ENCODE peak calls at places on chromosomes 11 and 22, in ten cellular contexts. One of them, this sample, is unnamed.

GRCh38 chr11:26243426-26243825 is 88.5 kb upstream of the ANO3 start:
- DNase-seq in AG04450: no peak
- DNase-seq in SK-N-SH: no peak
- DNase-seq in vagina: no peak
- DNase-seq in A549: no peak
- DNase-seq in kidney: no peak
- DNase-seq in brain microvascular endothelial cell: no peak
- DNase-seq in right atrium auricular region: no peak
- DNase-seq in IMR-90: peak
- DNase-seq in naive thymus-derived CD4-positive, alpha-beta T cell: no peak
- DNase-seq in this sample: no peak

GRCh38 chr11:66221726-66222236 is 46.7 kb upstream of the RAB1B start:
- DNase-seq in AG04450: no peak
- DNase-seq in SK-N-SH: no peak
- DNase-seq in vagina: peak
- DNase-seq in A549: peak
- DNase-seq in kidney: no peak
- DNase-seq in brain microvascular endothelial cell: no peak
- DNase-seq in right atrium auricular region: no peak
- DNase-seq in IMR-90: peak
- DNase-seq in naive thymus-derived CD4-positive, alpha-beta T cell: no peak
- DNase-seq in this sample: no peak

GRCh38 chr11:15941206-15941770 is 415.1 kb downstream of the SOX6 start:
- DNase-seq in AG04450: no peak
- DNase-seq in SK-N-SH: peak
- DNase-seq in vagina: peak
- DNase-seq in A549: no peak
- DNase-seq in kidney: no peak
- DNase-seq in brain microvascular endothelial cell: no peak
- DNase-seq in right atrium auricular region: no peak
- DNase-seq in IMR-90: no peak
- DNase-seq in naive thymus-derived CD4-positive, alpha-beta T cell: no peak
- DNase-seq in this sample: peak

GRCh38 chr11:47373876-47374820 is 4.2 kb downstream of the SPI1 start:
- DNase-seq in AG04450: peak
- DNase-seq in SK-N-SH: peak
- DNase-seq in vagina: no peak
- DNase-seq in A549: peak
- DNase-seq in kidney: peak
- DNase-seq in brain microvascular endothelial cell: peak
- DNase-seq in right atrium auricular region: peak
- DNase-seq in IMR-90: peak
- DNase-seq in naive thymus-derived CD4-positive, alpha-beta T cell: peak
- DNase-seq in this sample: peak

GRCh38 chr11:62805991-62806441 is 776 bp upstream of the NXF1 start:
- DNase-seq in AG04450: no peak
- DNase-seq in SK-N-SH: peak
- DNase-seq in vagina: no peak
- DNase-seq in A549: no peak
- DNase-seq in kidney: peak
- DNase-seq in brain microvascular endothelial cell: no peak
- DNase-seq in right atrium auricular region: no peak
- DNase-seq in IMR-90: no peak
- DNase-seq in naive thymus-derived CD4-positive, alpha-beta T cell: no peak
- DNase-seq in this sample: no peak

GRCh38 chr22:30245985-30246901 is at the start of gene LIF:
- DNase-seq in AG04450: peak
- DNase-seq in SK-N-SH: peak
- DNase-seq in vagina: no peak
- DNase-seq in A549: no peak
- DNase-seq in kidney: no peak
- DNase-seq in brain microvascular endothelial cell: peak
- DNase-seq in right atrium auricular region: no peak
- DNase-seq in IMR-90: peak
- DNase-seq in naive thymus-derived CD4-positive, alpha-beta T cell: peak
- DNase-seq in this sample: no peak

GRCh38 chr22:46366801-46367706 is 31.5 kb downstream of the TRMU start:
- DNase-seq in AG04450: no peak
- DNase-seq in SK-N-SH: no peak
- DNase-seq in vagina: no peak
- DNase-seq in A549: no peak
- DNase-seq in kidney: peak
- DNase-seq in brain microvascular endothelial cell: no peak
- DNase-seq in right atrium auricular region: no peak
- DNase-seq in IMR-90: no peak
- DNase-seq in naive thymus-derived CD4-positive, alpha-beta T cell: peak
- DNase-seq in this sample: no peak

GRCh38 chr11:72234920-72235319 is 9.1 kb downstream of the PHOX2A start:
- DNase-seq in AG04450: no peak
- DNase-seq in SK-N-SH: peak
- DNase-seq in vagina: no peak
- DNase-seq in A549: no peak
- DNase-seq in kidney: no peak
- DNase-seq in brain microvascular endothelial cell: no peak
- DNase-seq in right atrium auricular region: no peak
- DNase-seq in IMR-90: no peak
- DNase-seq in naive thymus-derived CD4-positive, alpha-beta T cell: no peak
- DNase-seq in this sample: peak

GRCh38 chr11:36380296-36381004 is 84.4 kb downstream of the PRR5L start:
- DNase-seq in AG04450: no peak
- DNase-seq in SK-N-SH: no peak
- DNase-seq in vagina: no peak
- DNase-seq in A549: no peak
- DNase-seq in kidney: no peak
- DNase-seq in brain microvascular endothelial cell: no peak
- DNase-seq in right atrium auricular region: no peak
- DNase-seq in IMR-90: no peak
- DNase-seq in naive thymus-derived CD4-positive, alpha-beta T cell: no peak
- DNase-seq in this sample: no peak
- H3K4me3 ChIP-seq in AG04450: no peak
- H3K4me3 ChIP-seq in SK-N-SH: no peak
- H3K4me3 ChIP-seq in vagina: no peak
- H3K4me3 ChIP-seq in A549: no peak
- H3K4me3 ChIP-seq in kidney: no peak
- H3K4me3 ChIP-seq in brain microvascular endothelial cell: no peak
- H3K4me3 ChIP-seq in right atrium auricular region: no peak
- H3K4me3 ChIP-seq in IMR-90: no peak
- H3K4me3 ChIP-seq in naive thymus-derived CD4-positive, alpha-beta T cell: peak
- H3K4me3 ChIP-seq in this sample: no peak

GRCh38 chr22:36198482-36198881 is 3.1 kb downstream of the APOL4 start:
- DNase-seq in AG04450: no peak
- DNase-seq in SK-N-SH: no peak
- DNase-seq in vagina: no peak
- DNase-seq in A549: no peak
- DNase-seq in kidney: no peak
- DNase-seq in brain microvascular endothelial cell: no peak
- DNase-seq in right atrium auricular region: no peak
- DNase-seq in IMR-90: no peak
- DNase-seq in naive thymus-derived CD4-positive, alpha-beta T cell: no peak
- DNase-seq in this sample: no peak

GRCh38 chr22:36197601-36198146 is 3.9 kb downstream of the APOL4 start:
- DNase-seq in AG04450: no peak
- DNase-seq in SK-N-SH: peak
- DNase-seq in vagina: no peak
- DNase-seq in A549: no peak
- DNase-seq in kidney: no peak
- DNase-seq in brain microvascular endothelial cell: no peak
- DNase-seq in right atrium auricular region: no peak
- DNase-seq in IMR-90: no peak
- DNase-seq in naive thymus-derived CD4-positive, alpha-beta T cell: no peak
- DNase-seq in this sample: peak

GRCh38 chr22:36196254-36197064 is 5.2 kb downstream of the APOL4 start:
- DNase-seq in AG04450: no peak
- DNase-seq in SK-N-SH: no peak
- DNase-seq in vagina: no peak
- DNase-seq in A549: no peak
- DNase-seq in kidney: no peak
- DNase-seq in brain microvascular endothelial cell: no peak
- DNase-seq in right atrium auricular region: no peak
- DNase-seq in IMR-90: peak
- DNase-seq in naive thymus-derived CD4-positive, alpha-beta T cell: no peak
- DNase-seq in this sample: no peak

GRCh38 chr22:36197065-36197440 is 4.6 kb downstream of the APOL4 start:
- DNase-seq in AG04450: no peak
- DNase-seq in SK-N-SH: peak
- DNase-seq in vagina: no peak
- DNase-seq in A549: no peak
- DNase-seq in kidney: no peak
- DNase-seq in brain microvascular endothelial cell: peak
- DNase-seq in right atrium auricular region: peak
- DNase-seq in IMR-90: peak
- DNase-seq in naive thymus-derived CD4-positive, alpha-beta T cell: no peak
- DNase-seq in this sample: no peak

DNA sequence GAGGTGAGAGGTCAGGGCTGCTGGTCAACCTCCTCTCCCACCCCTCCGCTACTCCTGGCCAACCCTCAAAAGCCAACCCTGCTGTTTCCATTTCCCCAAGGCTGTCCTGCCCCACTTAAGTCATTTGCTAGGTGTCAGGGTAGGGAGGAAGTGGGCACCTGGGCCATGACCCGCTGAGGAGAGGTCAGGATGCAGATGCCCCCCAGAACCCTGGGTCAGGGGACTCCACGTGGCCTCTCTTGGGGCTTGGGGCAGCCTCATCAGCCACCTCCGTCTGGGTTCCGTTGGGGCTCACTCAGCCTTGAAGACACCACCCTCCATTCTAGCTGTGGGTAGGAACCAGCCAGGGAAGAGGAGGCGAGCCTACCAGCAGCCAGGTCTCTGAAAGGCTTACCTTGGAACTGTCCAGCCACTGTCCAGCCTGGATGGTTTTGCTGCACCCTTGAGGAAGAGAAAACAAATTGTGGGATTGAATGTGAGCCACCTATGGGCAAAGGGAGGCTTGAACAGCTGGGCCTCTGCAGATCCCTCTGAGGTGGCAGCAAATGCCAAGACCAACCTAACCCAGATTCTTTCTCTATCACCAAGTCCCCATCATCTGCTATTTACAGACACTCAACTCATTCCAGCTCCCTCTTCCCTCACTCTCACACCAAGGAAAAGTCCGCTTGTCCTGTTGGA is 2.5 kb downstream of the APOL4 start:
- DNase-seq in AG04450: no peak
- DNase-seq in SK-N-SH: no peak
- DNase-seq in vagina: no peak
- DNase-seq in A549: no peak
- DNase-seq in kidney: no peak
- DNase-seq in brain microvascular endothelial cell: no peak
- DNase-seq in right atrium auricular region: no peak
- DNase-seq in IMR-90: no peak
- DNase-seq in naive thymus-derived CD4-positive, alpha-beta T cell: no peak
- DNase-seq in this sample: peak
- H3K4me3 ChIP-seq in AG04450: no peak
- H3K4me3 ChIP-seq in SK-N-SH: no peak
- H3K4me3 ChIP-seq in vagina: no peak
- H3K4me3 ChIP-seq in A549: no peak
- H3K4me3 ChIP-seq in kidney: no peak
- H3K4me3 ChIP-seq in brain microvascular endothelial cell: no peak
- H3K4me3 ChIP-seq in right atrium auricular region: no peak
- H3K4me3 ChIP-seq in IMR-90: no peak
- H3K4me3 ChIP-seq in naive thymus-derived CD4-positive, alpha-beta T cell: no peak
- H3K4me3 ChIP-seq in this sample: no peak

GRCh38 chr11:123536690-123537437 is 106.8 kb downstream of the GRAMD1B start:
- DNase-seq in AG04450: no peak
- DNase-seq in SK-N-SH: no peak
- DNase-seq in vagina: no peak
- DNase-seq in A549: peak
- DNase-seq in kidney: no peak
- DNase-seq in brain microvascular endothelial cell: no peak
- DNase-seq in right atrium auricular region: no peak
- DNase-seq in IMR-90: no peak
- DNase-seq in naive thymus-derived CD4-positive, alpha-beta T cell: no peak
- DNase-seq in this sample: peak

GRCh38 chr11:123535401-123535800 is 105.3 kb downstream of the GRAMD1B start:
- DNase-seq in AG04450: no peak
- DNase-seq in SK-N-SH: no peak
- DNase-seq in vagina: no peak
- DNase-seq in A549: no peak
- DNase-seq in kidney: no peak
- DNase-seq in brain microvascular endothelial cell: no peak
- DNase-seq in right atrium auricular region: no peak
- DNase-seq in IMR-90: no peak
- DNase-seq in naive thymus-derived CD4-positive, alpha-beta T cell: no peak
- DNase-seq in this sample: no peak

GRCh38 chr11:123532131-123532530 is 102.1 kb downstream of the GRAMD1B start:
- DNase-seq in AG04450: no peak
- DNase-seq in SK-N-SH: no peak
- DNase-seq in vagina: no peak
- DNase-seq in A549: no peak
- DNase-seq in kidney: no peak
- DNase-seq in brain microvascular endothelial cell: no peak
- DNase-seq in right atrium auricular region: no peak
- DNase-seq in IMR-90: no peak
- DNase-seq in naive thymus-derived CD4-positive, alpha-beta T cell: no peak
- DNase-seq in this sample: no peak

DNA sequence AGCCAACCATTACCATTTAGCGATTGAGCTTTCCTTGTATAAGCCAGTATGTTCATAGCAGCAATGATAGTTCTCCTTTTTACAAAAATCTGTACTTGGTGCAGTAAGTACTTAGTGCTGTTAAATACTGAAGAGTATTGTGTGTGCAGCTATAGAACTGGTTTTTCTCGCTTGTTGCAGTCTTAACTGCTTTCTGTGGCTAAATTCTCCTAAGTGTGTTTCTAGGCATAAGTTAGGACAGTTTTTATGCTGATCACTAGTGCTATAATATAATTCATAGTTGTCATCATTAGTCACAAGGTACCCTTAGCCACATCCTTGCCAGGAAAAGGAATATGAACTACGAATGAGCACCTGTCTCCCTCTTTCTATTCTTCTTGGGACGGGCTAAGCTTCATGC is 107.7 kb downstream of the GRAMD1B start:
- DNase-seq in AG04450: no peak
- DNase-seq in SK-N-SH: no peak
- DNase-seq in vagina: no peak
- DNase-seq in A549: no peak
- DNase-seq in kidney: no peak
- DNase-seq in brain microvascular endothelial cell: no peak
- DNase-seq in right atrium auricular region: no peak
- DNase-seq in IMR-90: no peak
- DNase-seq in naive thymus-derived CD4-positive, alpha-beta T cell: no peak
- DNase-seq in this sample: no peak
- H3K4me3 ChIP-seq in AG04450: no peak
- H3K4me3 ChIP-seq in SK-N-SH: no peak
- H3K4me3 ChIP-seq in vagina: no peak
- H3K4me3 ChIP-seq in A549: no peak
- H3K4me3 ChIP-seq in kidney: no peak
- H3K4me3 ChIP-seq in brain microvascular endothelial cell: no peak
- H3K4me3 ChIP-seq in right atrium auricular region: no peak
- H3K4me3 ChIP-seq in IMR-90: no peak
- H3K4me3 ChIP-seq in naive thymus-derived CD4-positive, alpha-beta T cell: no peak
- H3K4me3 ChIP-seq in this sample: no peak

DNA sequence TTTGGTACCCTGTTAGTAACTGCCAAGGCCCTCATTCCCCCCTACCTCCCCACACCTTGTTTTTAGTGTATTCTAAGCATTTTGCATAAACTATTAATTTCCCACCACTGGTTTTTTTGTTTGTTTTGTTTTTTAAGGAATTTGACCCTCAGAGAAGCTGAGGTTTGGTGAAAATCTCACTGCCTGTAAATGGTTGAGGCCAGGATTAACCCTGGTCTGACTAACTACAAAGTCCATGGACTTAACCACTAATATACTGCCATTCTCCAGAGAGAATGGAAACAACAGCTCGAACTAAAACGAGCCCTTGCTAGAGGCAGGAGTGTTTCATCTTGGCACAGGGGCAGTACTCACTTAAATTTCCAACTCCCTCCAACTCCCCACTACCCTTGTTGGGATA is 2.9 kb downstream of the CTNND1 start:
- DNase-seq in AG04450: no peak
- DNase-seq in SK-N-SH: no peak
- DNase-seq in vagina: no peak
- DNase-seq in A549: no peak
- DNase-seq in kidney: no peak
- DNase-seq in brain microvascular endothelial cell: no peak
- DNase-seq in right atrium auricular region: no peak
- DNase-seq in IMR-90: no peak
- DNase-seq in naive thymus-derived CD4-positive, alpha-beta T cell: no peak
- DNase-seq in this sample: no peak
- H3K4me3 ChIP-seq in AG04450: peak
- H3K4me3 ChIP-seq in SK-N-SH: peak
- H3K4me3 ChIP-seq in vagina: peak
- H3K4me3 ChIP-seq in A549: peak
- H3K4me3 ChIP-seq in kidney: peak
- H3K4me3 ChIP-seq in brain microvascular endothelial cell: peak
- H3K4me3 ChIP-seq in right atrium auricular region: peak
- H3K4me3 ChIP-seq in IMR-90: peak
- H3K4me3 ChIP-seq in naive thymus-derived CD4-positive, alpha-beta T cell: no peak
- H3K4me3 ChIP-seq in this sample: no peak